ENCODE peak calls at places on chromosomes 4 and X, in four cellular contexts. H is GM12878, W is HL-60, N is GM12891. Y is an unnamed sample.
A peak's percentile ranks its signal among the peaks of the same experiment; 100 is the strongest.

GRCh38 chr4:125319311-125319710 is 4.6 kb downstream of the FAT4 start:
- DNase-seq in H (no peak), N (no peak), W (no peak), Y (no peak)

GRCh38 chr4:73763877-73764276 is 23.5 kb downstream of the CXCL8 start:
- DNase-seq in H (no peak), W (no peak), N (no peak), Y (no peak)

GRCh38 chrX:11430266-11430665 is 137.1 kb downstream of the AMELX start:
- DNase-seq in H (no peak), N (no peak), W (no peak), Y (no peak)

GRCh38 chr4:87506974-87507701 is 22.0 kb downstream of the SPARCL1 start:
- DNase-seq in W (no peak), N (no peak), H (no peak), Y (no peak)

GRCh38 chr4:39662683-39663082 is 24.0 kb upstream of the SMIM14 start:
- DNase-seq in H (no peak), W (no peak), N (no peak), Y (no peak)

GRCh38 chr4:127686656-127687055 is 43.5 kb upstream of the SLC25A31 start:
- DNase-seq in H (no peak), W (no peak), N (no peak), Y (no peak)

GRCh38 chrX:152958047-152958446 is 35.9 kb downstream of the PNMA5 start:
- DNase-seq in N (no peak), H (no peak), W (peak; percentile 39), Y (no peak)

GRCh38 chrX:69896046-69896445 is 153.7 kb downstream of the AWAT2 start:
- DNase-seq in W (no peak), N (no peak), H (no peak), Y (no peak)

GRCh38 chrX:120697053-120697452 is 67.2 kb upstream of the C1GALT1C1 start:
- DNase-seq in H (peak; percentile 66), N (no peak), W (no peak), Y (no peak)

GRCh38 chrX:47232803-47233332 is at the start of gene USP11:
- DNase-seq in N (peak; percentile 30), H (no peak), W (no peak), Y (peak; percentile 28)

GRCh38 chr4:95511477-95511876 is 37.3 kb downstream of the UNC5C start:
- DNase-seq in W (no peak), N (no peak), H (no peak), Y (no peak)

GRCh38 chrX:78886550-78886949 is 58.6 kb upstream of the P2RY10 start:
- DNase-seq in H (peak; percentile 5), N (no peak), W (peak; percentile 3), Y (no peak)

GRCh38 chr4:57110635-57111546 is 706 bp upstream of the IGFBP7 start:
- DNase-seq in W (peak; percentile 97), N (peak; percentile 19), H (no peak), Y (peak; percentile 2)
- TF ChIP-seq SPI1 in W (peak; percentile 96), N (peak; percentile 42), H (peak; percentile 56), Y (peak; percentile 67)

DNA sequence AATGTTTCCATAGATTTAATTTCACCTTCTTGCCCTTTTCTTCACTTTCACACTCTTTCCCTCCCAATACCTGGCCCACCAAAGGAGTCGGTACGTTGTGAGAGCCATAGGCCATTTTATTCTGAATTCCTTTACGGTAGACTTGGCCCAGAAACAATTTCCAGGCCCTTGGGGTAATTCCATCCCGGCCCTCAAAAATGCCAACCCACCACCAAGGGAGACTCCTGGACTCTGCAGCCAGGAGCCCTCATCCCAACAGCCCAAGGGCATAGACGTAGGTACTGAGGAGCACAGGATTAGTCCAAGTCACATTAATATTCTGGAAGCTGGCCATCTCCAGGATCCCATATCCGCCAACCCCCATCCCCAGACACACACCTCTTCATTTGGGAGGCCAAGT is 102.9 kb downstream of the LIMCH1 start:
- DNase-seq in W (no peak), H (no peak), N (no peak), Y (no peak)
- TF ChIP-seq SPI1 in W (no peak), H (no peak), N (no peak), Y (no peak)

GRCh38 chr4:3784469-3785291 is 18.5 kb downstream of the ADRA2C start:
- DNase-seq in N (no peak), W (no peak), H (no peak), Y (no peak)
- TF ChIP-seq SPI1 in N (no peak), W (no peak), H (no peak), Y (no peak)

DNA sequence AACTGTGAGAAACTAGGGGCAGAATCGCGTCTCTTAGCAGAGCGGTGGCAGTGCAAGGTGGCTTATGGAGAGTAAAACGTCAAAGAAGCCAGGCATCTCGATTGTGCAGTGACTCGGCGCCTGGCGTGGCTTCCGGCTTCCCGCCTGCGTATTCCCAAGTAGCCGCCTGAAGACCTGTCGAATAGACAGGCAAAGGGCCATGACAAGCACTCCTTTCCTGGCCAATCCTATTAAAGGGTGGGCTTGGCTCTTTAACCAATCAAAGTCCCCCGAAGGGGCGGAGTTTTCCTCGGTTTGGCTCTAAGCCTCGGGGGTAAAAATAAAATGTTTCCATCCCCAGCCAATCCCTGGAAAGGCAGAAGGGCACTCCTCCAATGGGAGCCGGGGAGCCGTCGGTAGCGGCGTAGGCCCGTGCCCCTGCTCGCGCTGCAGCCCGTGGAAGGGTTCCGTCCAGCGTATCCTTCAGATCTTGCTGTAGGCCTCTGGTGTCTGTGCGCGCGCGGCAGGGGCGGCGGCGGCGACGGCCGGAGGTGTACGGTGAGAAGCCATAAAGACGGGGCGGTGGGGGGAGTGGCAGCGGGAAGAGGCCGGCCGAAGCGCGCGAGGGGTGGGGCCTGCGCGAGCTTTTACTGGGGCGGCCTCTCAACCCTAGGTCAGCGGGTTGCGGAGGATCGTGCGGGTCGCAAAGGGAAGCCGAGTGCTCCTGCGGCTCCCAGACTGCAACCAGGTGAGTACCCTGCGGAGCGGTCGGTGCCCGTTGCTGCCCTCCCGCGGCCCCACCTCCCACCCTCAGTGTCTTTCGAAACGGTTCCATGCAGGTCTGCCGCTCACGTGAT is at the start of gene KANTR:
- DNase-seq in N (peak; percentile 61), W (peak; percentile 70), H (peak; percentile 73), Y (peak; percentile 76)
- TF ChIP-seq SPI1 in N (no peak), W (no peak), H (no peak), Y (no peak)

GRCh38 chr4:174084981-174085380 is 198.5 kb downstream of the FBXO8 start:
- DNase-seq in N (no peak), H (no peak), W (no peak), Y (no peak)

GRCh38 chr4:174084542-174084941 is 198.9 kb downstream of the FBXO8 start:
- DNase-seq in W (no peak), H (no peak), N (no peak), Y (no peak)

DNA sequence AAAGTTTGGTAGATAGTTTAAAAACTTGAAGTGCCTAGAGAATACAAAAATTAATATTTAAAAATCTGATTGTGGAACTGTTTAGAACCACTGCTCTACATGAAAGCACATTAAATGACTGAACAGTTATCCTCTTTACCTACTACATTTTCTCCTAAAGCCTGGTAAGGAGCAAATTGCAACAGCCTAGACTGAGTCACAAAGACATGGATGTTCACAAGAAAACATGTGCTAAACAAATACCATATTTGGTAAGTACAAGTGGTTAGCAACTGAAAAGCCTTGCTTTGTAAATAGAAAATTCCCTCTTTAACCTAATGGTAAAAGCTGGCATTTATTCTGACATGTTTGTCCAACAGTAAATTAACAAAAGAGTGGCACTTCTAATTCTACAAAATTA is 203.1 kb downstream of the FBXO8 start:
- DNase-seq in H (no peak), W (no peak), N (no peak), Y (no peak)
- TF ChIP-seq SPI1 in H (no peak), W (no peak), N (no peak), Y (no peak)

DNA sequence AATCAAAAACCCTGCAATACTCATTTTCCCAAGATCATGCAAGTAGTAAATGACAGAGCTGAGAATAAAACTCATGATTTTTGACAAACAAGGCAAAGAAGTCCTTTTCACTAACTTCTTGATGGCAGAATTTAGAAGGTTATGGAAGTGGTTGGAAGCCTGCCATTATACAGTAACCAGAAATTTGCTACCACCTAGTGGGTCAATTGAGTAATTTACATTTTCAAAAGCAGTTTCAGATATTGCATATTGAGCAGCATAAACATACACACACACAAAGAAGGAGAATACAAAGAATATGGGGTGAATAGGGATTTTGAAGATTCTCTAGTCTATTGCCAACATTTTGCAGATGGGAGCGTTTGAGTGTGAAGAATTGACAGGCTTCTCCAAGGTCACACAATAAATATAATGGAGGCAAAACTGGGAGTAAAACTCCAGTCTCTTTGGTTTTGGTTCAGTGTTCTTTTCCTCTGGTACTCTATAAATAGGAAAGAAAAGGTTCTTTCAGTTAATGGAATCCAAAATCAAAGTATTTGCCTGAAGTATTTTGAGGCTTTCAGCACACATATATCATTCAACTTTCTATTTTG is 70.2 kb downstream of the GC start:
- DNase-seq in H (no peak), W (peak; percentile 15), N (no peak), Y (peak; percentile 10)
- TF ChIP-seq SPI1 in H (no peak), W (no peak), N (no peak), Y (no peak)

GRCh38 chr4:7595883-7596535 is 161.3 kb upstream of the PSAPL1 start:
- DNase-seq in H (no peak), W (no peak), N (no peak), Y (no peak)
- TF ChIP-seq SPI1 in H (no peak), W (no peak), N (no peak), Y (no peak)

DNA sequence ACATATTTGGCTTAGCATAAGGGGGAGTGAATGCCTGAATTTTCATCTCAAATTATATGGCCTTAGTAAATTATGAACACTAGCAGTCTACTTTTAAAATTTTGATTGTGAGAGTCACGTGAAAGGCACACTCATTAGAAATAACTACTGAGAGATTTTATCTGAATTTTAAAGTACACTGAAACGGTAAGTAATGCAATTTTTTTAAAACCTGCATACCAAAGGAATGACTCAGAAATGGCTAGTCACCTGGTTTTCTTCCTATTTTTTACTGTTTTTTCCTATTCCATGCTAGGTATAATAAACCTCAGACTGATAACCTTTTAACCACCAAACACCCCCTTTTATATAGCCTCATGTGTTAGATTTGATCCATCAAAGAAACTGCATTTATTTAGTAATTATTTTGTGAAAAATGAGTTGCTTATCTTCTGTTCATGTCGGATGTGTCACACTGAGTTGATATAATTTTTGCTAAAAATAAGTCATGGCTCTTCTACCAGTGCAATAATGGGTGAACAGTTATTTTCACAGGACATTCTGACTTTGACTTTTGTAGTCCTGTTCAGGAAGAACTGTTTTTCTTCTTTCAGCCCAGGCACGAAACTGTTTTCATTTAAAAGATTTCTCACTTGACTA is 40.4 kb downstream of the CPEB2 start:
- DNase-seq in W (no peak), N (no peak), H (no peak), Y (no peak)
- TF ChIP-seq SPI1 in W (no peak), N (no peak), H (no peak), Y (no peak)

DNA sequence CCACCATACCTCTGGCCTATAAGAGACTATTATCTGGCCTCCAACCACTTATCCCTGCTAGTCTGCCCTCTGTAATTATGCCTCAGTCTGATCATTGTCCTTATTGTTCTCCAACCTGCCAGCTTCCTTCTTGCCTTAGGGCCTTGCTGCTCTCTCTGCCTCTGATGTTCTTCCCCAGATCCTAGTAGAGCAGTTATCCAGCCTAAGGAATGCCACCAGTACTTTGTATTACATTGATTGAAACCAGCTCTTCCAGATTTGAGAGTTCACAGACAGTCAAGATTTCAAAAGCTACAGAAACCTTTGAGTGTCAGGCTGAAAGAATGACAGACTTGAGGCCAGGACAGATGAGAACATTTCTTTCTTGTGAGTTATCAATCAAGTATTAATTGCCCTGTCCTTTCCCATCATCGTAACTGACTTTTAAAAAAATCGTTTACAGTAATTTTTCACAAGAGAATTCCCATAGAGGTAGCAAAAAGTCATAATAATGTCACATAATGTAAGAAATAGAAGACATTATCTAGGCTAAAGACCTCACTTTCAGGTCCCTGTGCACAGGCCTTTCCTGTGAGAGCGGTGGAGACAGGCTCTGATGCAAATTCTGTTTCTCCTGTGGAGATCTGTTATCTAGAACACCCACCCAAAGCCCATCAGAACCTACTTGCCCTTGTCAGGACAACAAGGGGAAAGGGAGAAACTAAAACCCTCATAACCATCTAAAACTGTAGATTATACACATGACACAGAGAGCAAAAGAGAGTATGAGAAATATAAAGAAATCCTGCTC is 64.1 kb upstream of the GUCY1A1 start:
- DNase-seq in W (no peak), H (no peak), N (no peak), Y (no peak)
- TF ChIP-seq SPI1 in W (no peak), H (no peak), N (no peak), Y (no peak)

GRCh38 chrX:134172588-134173259 is 64.3 kb upstream of the CCDC160 start:
- DNase-seq in N (no peak), H (no peak), W (no peak), Y (no peak)
- TF ChIP-seq SPI1 in N (no peak), H (no peak), W (no peak), Y (no peak)